ENCODE peak calls at places on chromosomes 7 and 10, in five cellular contexts. One of them, this sample, is unnamed.

GRCh38 chr10:100100651-100101525 is 19.2 kb upstream of the CPN1 start:
- DNase-seq in lower lobe of right lung: no peak
- DNase-seq in lung: no peak
- DNase-seq in tibial artery: no peak
- DNase-seq in astrocyte: peak; percentile 3
- DNase-seq in this sample: no peak

GRCh38 chr10:17562572-17562971 is 54.6 kb downstream of the HACD1 start:
- DNase-seq in lower lobe of right lung: no peak
- DNase-seq in lung: no peak
- DNase-seq in tibial artery: no peak
- DNase-seq in astrocyte: peak; percentile 95
- DNase-seq in this sample: no peak

GRCh38 chr10:61779950-61780659 is 117.4 kb downstream of the CABCOCO1 start:
- DNase-seq in lower lobe of right lung: peak; percentile 51
- DNase-seq in lung: peak; percentile 40
- DNase-seq in tibial artery: peak; percentile 76
- DNase-seq in astrocyte: peak; percentile 93
- DNase-seq in this sample: peak; percentile 43

GRCh38 chr7:95867309-95867708 is 95.0 kb downstream of the DYNC1I1 start:
- DNase-seq in lower lobe of right lung: no peak
- DNase-seq in lung: no peak
- DNase-seq in tibial artery: no peak
- DNase-seq in astrocyte: no peak
- DNase-seq in this sample: no peak

GRCh38 chr7:919924-920341 is 34.5 kb downstream of the ADAP1 start:
- DNase-seq in lower lobe of right lung: peak; percentile 40
- DNase-seq in lung: no peak
- DNase-seq in tibial artery: peak; percentile 52
- DNase-seq in astrocyte: no peak
- DNase-seq in this sample: peak; percentile 80

GRCh38 chr7:6359021-6359420 is 86.6 kb upstream of the CYTH3 start:
- DNase-seq in lower lobe of right lung: no peak
- DNase-seq in lung: no peak
- DNase-seq in tibial artery: no peak
- DNase-seq in astrocyte: no peak
- DNase-seq in this sample: no peak

GRCh38 chr7:103148131-103148993 is 537 bp downstream of the NAPEPLD start:
- DNase-seq in lower lobe of right lung: no peak
- DNase-seq in lung: no peak
- DNase-seq in tibial artery: no peak
- DNase-seq in astrocyte: no peak
- DNase-seq in this sample: peak; percentile 3

GRCh38 chr10:128322950-128323349 is 196.7 kb upstream of the MKI67 start:
- DNase-seq in lower lobe of right lung: no peak
- DNase-seq in lung: no peak
- DNase-seq in tibial artery: no peak
- DNase-seq in astrocyte: no peak
- DNase-seq in this sample: no peak

GRCh38 chr10:111087331-111087756 is 10.5 kb downstream of the ADRA2A start:
- DNase-seq in lower lobe of right lung: no peak
- DNase-seq in lung: no peak
- DNase-seq in tibial artery: no peak
- DNase-seq in astrocyte: no peak
- DNase-seq in this sample: no peak

GRCh38 chr7:44348851-44349781 is 23.7 kb upstream of the CAMK2B start:
- DNase-seq in lower lobe of right lung: no peak
- DNase-seq in lung: no peak
- DNase-seq in tibial artery: no peak
- DNase-seq in astrocyte: no peak
- DNase-seq in this sample: no peak

GRCh38 chr10:34721201-34721840 is 93.8 kb downstream of the PARD3 start:
- DNase-seq in lower lobe of right lung: no peak
- DNase-seq in lung: no peak
- DNase-seq in tibial artery: no peak
- DNase-seq in astrocyte: peak; percentile 79
- DNase-seq in this sample: no peak

GRCh38 chr10:70232155-70232858 is 922 bp downstream of the PPA1 start:
- DNase-seq in lower lobe of right lung: peak; percentile 68
- DNase-seq in lung: peak; percentile 59
- DNase-seq in tibial artery: no peak
- DNase-seq in astrocyte: peak; percentile 42
- DNase-seq in this sample: peak; percentile 83

GRCh38 chr10:46033602-46034011 is 3.2 kb upstream of the NCOA4 start:
- DNase-seq in lower lobe of right lung: no peak
- DNase-seq in lung: no peak
- DNase-seq in tibial artery: no peak
- DNase-seq in astrocyte: peak; percentile 67
- DNase-seq in this sample: no peak

GRCh38 chr7:135204271-135204872 is 7.0 kb downstream of the WDR91 start:
- DNase-seq in lower lobe of right lung: no peak
- DNase-seq in lung: no peak
- DNase-seq in tibial artery: no peak
- DNase-seq in astrocyte: peak; percentile 87
- DNase-seq in this sample: no peak

GRCh38 chr10:77494789-77495541 is 142.6 kb downstream of the KCNMA1 start:
- DNase-seq in lower lobe of right lung: no peak
- DNase-seq in lung: no peak
- DNase-seq in tibial artery: no peak
- DNase-seq in astrocyte: no peak
- DNase-seq in this sample: no peak

GRCh38 chr7:15228891-15229290 is 326.3 kb upstream of the DGKB start:
- DNase-seq in lower lobe of right lung: no peak
- DNase-seq in lung: no peak
- DNase-seq in tibial artery: no peak
- DNase-seq in astrocyte: no peak
- DNase-seq in this sample: no peak

GRCh38 chr7:105352018-105352612 is 36.6 kb downstream of the SRPK2 start:
- DNase-seq in lower lobe of right lung: peak; percentile 79
- DNase-seq in lung: peak; percentile 77
- DNase-seq in tibial artery: peak; percentile 90
- DNase-seq in astrocyte: peak; percentile 98
- DNase-seq in this sample: peak; percentile 65

GRCh38 chr10:125783957-125784356 is 8.3 kb upstream of the MMP21 start:
- DNase-seq in lower lobe of right lung: no peak
- DNase-seq in lung: no peak
- DNase-seq in tibial artery: no peak
- DNase-seq in astrocyte: no peak
- DNase-seq in this sample: no peak

GRCh38 chr7:82471351-82472020 is 27.9 kb upstream of the CACNA2D1 start:
- DNase-seq in lower lobe of right lung: no peak
- DNase-seq in lung: no peak
- DNase-seq in tibial artery: no peak
- DNase-seq in astrocyte: no peak
- DNase-seq in this sample: no peak

GRCh38 chr10:124092270-124093075 is 925 bp downstream of the CHST15 start:
- DNase-seq in lower lobe of right lung: peak; percentile 85
- DNase-seq in lung: peak; percentile 69
- DNase-seq in tibial artery: peak; percentile 74
- DNase-seq in astrocyte: peak; percentile 29
- DNase-seq in this sample: peak; percentile 57

GRCh38 chr10:68406111-68406814 is 814 bp downstream of the RUFY2 start:
- DNase-seq in lower lobe of right lung: peak; percentile 70
- DNase-seq in lung: peak; percentile 48
- DNase-seq in tibial artery: no peak
- DNase-seq in astrocyte: peak; percentile 44
- DNase-seq in this sample: peak; percentile 65

GRCh38 chr7:106542550-106543220 is 118.3 kb downstream of the CCDC71L start:
- DNase-seq in lower lobe of right lung: no peak
- DNase-seq in lung: peak; percentile 64
- DNase-seq in tibial artery: peak; percentile 74
- DNase-seq in astrocyte: peak; percentile 81
- DNase-seq in this sample: peak; percentile 75

GRCh38 chr10:128776617-128777016 is 650.4 kb upstream of the MKI67 start:
- DNase-seq in lower lobe of right lung: no peak
- DNase-seq in lung: no peak
- DNase-seq in tibial artery: no peak
- DNase-seq in astrocyte: no peak
- DNase-seq in this sample: no peak

GRCh38 chr7:920351-921070 is 34.0 kb downstream of the ADAP1 start:
- DNase-seq in lower lobe of right lung: peak; percentile 41
- DNase-seq in lung: no peak
- DNase-seq in tibial artery: peak; percentile 57
- DNase-seq in astrocyte: no peak
- DNase-seq in this sample: peak; percentile 75

GRCh38 chr7:155192961-155193640 is 104.6 kb upstream of the INSIG1 start:
- DNase-seq in lower lobe of right lung: no peak
- DNase-seq in lung: no peak
- DNase-seq in tibial artery: no peak
- DNase-seq in astrocyte: no peak
- DNase-seq in this sample: no peak

GRCh38 chr10:76192151-76192550 is 760.7 kb downstream of the LRMDA start:
- DNase-seq in lower lobe of right lung: no peak
- DNase-seq in lung: no peak
- DNase-seq in tibial artery: no peak
- DNase-seq in astrocyte: no peak
- DNase-seq in this sample: no peak

GRCh38 chr7:44665531-44666213 is 59.2 kb downstream of the OGDH start:
- DNase-seq in lower lobe of right lung: no peak
- DNase-seq in lung: no peak
- DNase-seq in tibial artery: no peak
- DNase-seq in astrocyte: peak; percentile 92
- DNase-seq in this sample: no peak

GRCh38 chr7:138125119-138125518 is 48.9 kb downstream of the AKR1D1 start:
- DNase-seq in lower lobe of right lung: no peak
- DNase-seq in lung: no peak
- DNase-seq in tibial artery: no peak
- DNase-seq in astrocyte: peak; percentile 17
- DNase-seq in this sample: no peak

GRCh38 chr7:134619627-134620331 is 26.9 kb upstream of the BPGM start:
- DNase-seq in lower lobe of right lung: no peak
- DNase-seq in lung: no peak
- DNase-seq in tibial artery: no peak
- DNase-seq in astrocyte: peak; percentile 94
- DNase-seq in this sample: no peak

GRCh38 chr10:58579011-58579655 is 66.5 kb downstream of the BICC1 start:
- DNase-seq in lower lobe of right lung: no peak
- DNase-seq in lung: no peak
- DNase-seq in tibial artery: no peak
- DNase-seq in astrocyte: no peak
- DNase-seq in this sample: no peak

GRCh38 chr10:102552533-102552932 is 48.8 kb downstream of the SUFU start:
- DNase-seq in lower lobe of right lung: no peak
- DNase-seq in lung: no peak
- DNase-seq in tibial artery: no peak
- DNase-seq in astrocyte: no peak
- DNase-seq in this sample: no peak

GRCh38 chr10:971613-972012 is 16.6 kb upstream of the GTPBP4 start:
- DNase-seq in lower lobe of right lung: no peak
- DNase-seq in lung: peak; percentile 52
- DNase-seq in tibial artery: no peak
- DNase-seq in astrocyte: no peak
- DNase-seq in this sample: peak; percentile 43

DNA sequence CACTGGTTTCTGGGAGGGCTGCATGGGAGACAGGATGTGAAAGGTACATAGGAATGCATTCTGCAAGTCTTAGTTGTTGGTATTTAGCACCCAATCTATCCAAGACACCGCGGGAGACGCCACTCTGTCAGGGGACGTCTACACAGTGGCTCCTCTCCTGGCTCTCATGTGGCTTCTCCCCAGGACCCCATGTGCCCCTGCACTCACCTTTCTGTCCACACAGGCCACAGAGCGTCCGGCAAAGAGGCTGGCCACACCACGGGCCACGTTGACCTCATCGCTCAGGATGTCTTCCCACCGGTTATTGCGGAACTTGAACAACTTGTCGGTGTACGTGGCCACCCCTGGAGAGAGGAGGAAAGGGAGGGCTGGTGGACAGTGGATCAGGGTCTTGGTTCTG is 73.4 kb downstream of the GOLGA7B start:
- DNase-seq in lower lobe of right lung: no peak
- DNase-seq in lung: no peak
- DNase-seq in tibial artery: no peak
- DNase-seq in astrocyte: no peak
- DNase-seq in this sample: no peak
- H3K27me3 ChIP-seq in lower lobe of right lung: peaks cover 19% of the 10 kb centered on the region
- H3K27me3 ChIP-seq in lung: no peaks in the 10 kb centered on the region
- H3K27me3 ChIP-seq in tibial artery: peaks cover 53% of the 10 kb centered on the region
- H3K27me3 ChIP-seq in astrocyte: peaks cover 11% of the 10 kb centered on the region
- H3K27me3 ChIP-seq in this sample: peaks cover 3% of the 10 kb centered on the region

GRCh38 chr7:43053968-43054367 is 58.5 kb upstream of the HECW1 start:
- DNase-seq in lower lobe of right lung: no peak
- DNase-seq in lung: no peak
- DNase-seq in tibial artery: no peak
- DNase-seq in astrocyte: no peak
- DNase-seq in this sample: no peak

GRCh38 chr7:43057151-43057550 is 55.3 kb upstream of the HECW1 start:
- DNase-seq in lower lobe of right lung: no peak
- DNase-seq in lung: no peak
- DNase-seq in tibial artery: no peak
- DNase-seq in astrocyte: no peak
- DNase-seq in this sample: no peak

DNA sequence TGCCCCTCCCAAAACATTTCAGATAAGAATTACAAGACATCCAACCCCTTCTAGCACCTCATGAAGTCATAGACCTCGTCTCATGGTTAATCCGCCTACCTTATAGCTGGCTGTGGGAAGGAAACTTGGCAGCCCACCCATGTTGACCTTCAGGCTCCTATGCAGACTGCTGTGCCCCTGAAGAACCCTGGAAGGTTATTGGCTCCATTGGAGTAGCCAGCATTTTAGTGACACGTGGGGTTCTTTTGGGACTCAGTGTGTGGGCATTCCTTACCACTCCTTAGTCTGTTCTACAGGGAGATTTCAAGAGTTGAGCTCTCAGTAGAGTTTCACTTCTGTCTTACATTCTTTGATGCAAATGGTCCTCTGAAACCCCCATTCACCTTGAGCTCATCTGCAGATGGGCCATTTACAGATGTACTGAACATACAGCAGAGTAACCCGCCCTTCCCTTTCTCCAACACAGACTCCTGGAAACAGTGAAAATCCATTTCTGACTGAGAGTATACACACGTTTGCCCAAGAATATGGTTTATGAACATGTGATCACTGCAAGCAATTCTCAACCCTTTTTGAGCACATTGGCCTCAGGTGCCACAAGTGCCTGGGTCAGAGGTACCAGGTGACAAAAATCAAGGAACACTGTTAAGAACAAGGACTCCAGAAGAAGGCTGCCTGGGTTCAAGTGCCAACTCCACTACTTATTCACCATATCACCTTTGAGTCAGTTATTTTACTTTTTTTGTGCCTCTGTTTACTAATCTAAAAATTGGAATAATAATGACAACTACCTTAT is 54.0 kb upstream of the HECW1 start:
- DNase-seq in lower lobe of right lung: no peak
- DNase-seq in lung: no peak
- DNase-seq in tibial artery: no peak
- DNase-seq in astrocyte: no peak
- DNase-seq in this sample: no peak
- H3K27ac ChIP-seq in lower lobe of right lung: no peak overlapping the region
- H3K27ac ChIP-seq in lung: no peak overlapping the region
- H3K27ac ChIP-seq in tibial artery: no peak overlapping the region
- H3K27ac ChIP-seq in astrocyte: no peak overlapping the region
- H3K27ac ChIP-seq in this sample: no peak overlapping the region

GRCh38 chr10:107129013-107129412 is 35.5 kb downstream of the SORCS1 start:
- DNase-seq in lower lobe of right lung: no peak
- DNase-seq in lung: no peak
- DNase-seq in tibial artery: no peak
- DNase-seq in astrocyte: no peak
- DNase-seq in this sample: no peak
- H3K36me3 ChIP-seq in lower lobe of right lung: no peaks in the 10 kb centered on the region
- H3K36me3 ChIP-seq in lung: no peaks in the 10 kb centered on the region
- H3K36me3 ChIP-seq in tibial artery: no peaks in the 10 kb centered on the region
- H3K36me3 ChIP-seq in astrocyte: no peaks in the 10 kb centered on the region
- H3K36me3 ChIP-seq in this sample: no peaks in the 10 kb centered on the region

GRCh38 chr7:35467456-35467978 is 213.6 kb upstream of the TBX20 start:
- DNase-seq in lower lobe of right lung: no peak
- DNase-seq in lung: no peak
- DNase-seq in tibial artery: no peak
- DNase-seq in astrocyte: no peak
- DNase-seq in this sample: no peak
- H3K27me3 ChIP-seq in lower lobe of right lung: peaks cover 3% of the 10 kb centered on the region
- H3K27me3 ChIP-seq in lung: no peaks in the 10 kb centered on the region
- H3K27me3 ChIP-seq in tibial artery: peaks cover 5% of the 10 kb centered on the region
- H3K27me3 ChIP-seq in astrocyte: no peaks in the 10 kb centered on the region
- H3K27me3 ChIP-seq in this sample: no peaks in the 10 kb centered on the region